ENCODE peak calls at places on chromosomes 16 and 17, in four cellular contexts. One of them, this sample, is unnamed.

GRCh38 chr17:5745091-5745820 is 160.9 kb upstream of the NLRP1 start:
- DNase-seq in OCI-LY7: no peak
- DNase-seq in heart right ventricle: no peak
- DNase-seq in fibroblast of pulmonary artery: no peak
- DNase-seq in this sample: no peak

GRCh38 chr17:57142925-57143324 is 57.9 kb downstream of the AKAP1 start:
- DNase-seq in OCI-LY7: no peak
- DNase-seq in heart right ventricle: no peak
- DNase-seq in fibroblast of pulmonary artery: peak; percentile 12
- DNase-seq in this sample: no peak

GRCh38 chr16:8481810-8482209 is 108.5 kb downstream of the TMEM114 start:
- DNase-seq in OCI-LY7: no peak
- DNase-seq in fibroblast of pulmonary artery: no peak
- DNase-seq in heart right ventricle: no peak
- DNase-seq in this sample: no peak

GRCh38 chr17:70187383-70187782 is 18.1 kb downstream of the KCNJ2 start:
- DNase-seq in OCI-LY7: no peak
- DNase-seq in fibroblast of pulmonary artery: no peak
- DNase-seq in heart right ventricle: no peak
- DNase-seq in this sample: peak; percentile 67

GRCh38 chr16:77273-77806 is 685 bp upstream of the MPG start:
- DNase-seq in fibroblast of pulmonary artery: peak; percentile 81
- DNase-seq in OCI-LY7: peak; percentile 62
- DNase-seq in heart right ventricle: peak; percentile 71
- DNase-seq in this sample: peak; percentile 54

GRCh38 chr16:83878838-83879237 is 20.1 kb upstream of the MLYCD start:
- DNase-seq in fibroblast of pulmonary artery: peak; percentile 75
- DNase-seq in OCI-LY7: peak; percentile 24
- DNase-seq in heart right ventricle: no peak
- DNase-seq in this sample: peak; percentile 56

GRCh38 chr17:16377804-16378400 is 3.0 kb upstream of the UBB start:
- DNase-seq in OCI-LY7: no peak
- DNase-seq in fibroblast of pulmonary artery: peak; percentile 78
- DNase-seq in heart right ventricle: no peak
- DNase-seq in this sample: peak; percentile 44

GRCh38 chr17:22145605-22146178 is 453.4 kb downstream of the KCNJ18 start:
- DNase-seq in heart right ventricle: no peak
- DNase-seq in fibroblast of pulmonary artery: no peak
- DNase-seq in OCI-LY7: no peak
- DNase-seq in this sample: no peak

GRCh38 chr16:77169650-77170236 is 21.2 kb upstream of the MON1B start:
- DNase-seq in OCI-LY7: peak; percentile 65
- DNase-seq in heart right ventricle: no peak
- DNase-seq in fibroblast of pulmonary artery: peak; percentile 54
- DNase-seq in this sample: peak; percentile 12

DNA sequence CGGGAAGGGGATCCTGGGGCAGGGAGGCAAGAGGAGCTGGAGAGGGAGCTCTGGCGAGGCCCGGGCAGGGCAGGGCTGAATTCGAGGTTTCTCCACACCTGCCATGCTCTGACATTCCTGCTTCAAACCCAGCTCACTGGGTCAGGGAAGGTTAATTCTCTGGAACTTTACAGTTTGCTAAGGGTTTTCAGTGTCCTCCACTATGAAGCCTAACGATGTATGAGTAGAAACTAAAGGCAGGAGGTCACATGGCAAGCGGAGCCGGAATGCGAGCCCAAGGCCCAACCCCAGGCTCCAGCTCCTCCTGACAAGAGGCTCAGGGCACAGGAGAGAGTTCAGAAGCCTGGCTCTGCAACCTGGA is 29.2 kb downstream of the DCAKD start:
- DNase-seq in fibroblast of pulmonary artery: no peak
- DNase-seq in heart right ventricle: no peak
- DNase-seq in OCI-LY7: no peak
- DNase-seq in this sample: no peak
- TF ChIP-seq CTCF in fibroblast of pulmonary artery: no peak
- TF ChIP-seq CTCF in heart right ventricle: no peak
- TF ChIP-seq CTCF in OCI-LY7: peak; percentile 60
- TF ChIP-seq CTCF in this sample: no peak

GRCh38 chr17:358491-359133 is 6.0 kb upstream of the RPH3AL start:
- DNase-seq in heart right ventricle: no peak
- DNase-seq in OCI-LY7: no peak
- DNase-seq in fibroblast of pulmonary artery: no peak
- DNase-seq in this sample: no peak

GRCh38 chr17:353838-354234 is 1.2 kb upstream of the RPH3AL start:
- DNase-seq in fibroblast of pulmonary artery: no peak
- DNase-seq in OCI-LY7: no peak
- DNase-seq in heart right ventricle: no peak
- DNase-seq in this sample: no peak

GRCh38 chr17:357634-358033 is 5.0 kb upstream of the RPH3AL start:
- DNase-seq in heart right ventricle: no peak
- DNase-seq in fibroblast of pulmonary artery: no peak
- DNase-seq in OCI-LY7: no peak
- DNase-seq in this sample: no peak

GRCh38 chr17:354651-355556 is 2.3 kb upstream of the RPH3AL start:
- DNase-seq in OCI-LY7: no peak
- DNase-seq in fibroblast of pulmonary artery: no peak
- DNase-seq in heart right ventricle: no peak
- DNase-seq in this sample: no peak

DNA sequence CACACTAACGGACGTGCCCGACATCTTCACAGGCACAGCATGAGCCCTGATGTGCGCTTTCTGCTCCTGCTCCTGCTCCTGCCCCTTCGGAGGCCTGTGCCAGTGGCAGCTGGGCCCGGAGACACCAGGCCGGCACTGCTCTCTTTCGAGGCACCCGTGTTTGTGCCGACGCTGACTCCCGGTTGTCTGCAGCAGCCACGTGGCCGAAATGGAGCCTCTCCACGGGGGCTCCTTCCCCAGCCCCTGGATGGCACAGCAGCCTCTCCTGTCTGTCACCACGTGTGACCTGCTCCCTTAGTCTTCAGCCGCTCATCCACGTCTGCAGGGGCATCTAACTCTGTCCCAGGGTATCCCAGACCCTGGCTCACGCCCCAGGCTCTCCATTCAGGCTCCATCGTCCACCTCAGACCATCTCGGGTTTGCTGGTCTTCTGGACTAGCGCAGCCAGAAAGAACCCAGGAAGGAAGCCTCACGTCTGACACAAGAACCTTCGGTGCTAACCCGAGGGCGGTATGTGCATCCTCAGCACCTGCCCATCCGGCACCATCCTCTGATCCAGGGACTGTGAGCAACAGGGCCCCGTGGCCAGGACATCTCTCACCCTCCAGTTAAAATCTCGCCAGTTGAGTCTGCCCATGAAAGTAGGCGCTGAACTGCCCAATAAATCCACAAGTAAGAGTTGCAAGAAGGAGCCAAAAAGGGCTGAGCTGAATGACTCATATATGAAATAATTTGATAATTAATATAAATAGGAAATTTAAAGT is 4.2 kb upstream of the RPH3AL start:
- DNase-seq in fibroblast of pulmonary artery: no peak
- DNase-seq in heart right ventricle: no peak
- DNase-seq in OCI-LY7: no peak
- DNase-seq in this sample: no peak
- H3K4me3 ChIP-seq in fibroblast of pulmonary artery: no peak overlapping the region
- H3K4me3 ChIP-seq in heart right ventricle: no peak overlapping the region
- H3K4me3 ChIP-seq in OCI-LY7: no peak overlapping the region
- H3K4me3 ChIP-seq in this sample: no peak overlapping the region

DNA sequence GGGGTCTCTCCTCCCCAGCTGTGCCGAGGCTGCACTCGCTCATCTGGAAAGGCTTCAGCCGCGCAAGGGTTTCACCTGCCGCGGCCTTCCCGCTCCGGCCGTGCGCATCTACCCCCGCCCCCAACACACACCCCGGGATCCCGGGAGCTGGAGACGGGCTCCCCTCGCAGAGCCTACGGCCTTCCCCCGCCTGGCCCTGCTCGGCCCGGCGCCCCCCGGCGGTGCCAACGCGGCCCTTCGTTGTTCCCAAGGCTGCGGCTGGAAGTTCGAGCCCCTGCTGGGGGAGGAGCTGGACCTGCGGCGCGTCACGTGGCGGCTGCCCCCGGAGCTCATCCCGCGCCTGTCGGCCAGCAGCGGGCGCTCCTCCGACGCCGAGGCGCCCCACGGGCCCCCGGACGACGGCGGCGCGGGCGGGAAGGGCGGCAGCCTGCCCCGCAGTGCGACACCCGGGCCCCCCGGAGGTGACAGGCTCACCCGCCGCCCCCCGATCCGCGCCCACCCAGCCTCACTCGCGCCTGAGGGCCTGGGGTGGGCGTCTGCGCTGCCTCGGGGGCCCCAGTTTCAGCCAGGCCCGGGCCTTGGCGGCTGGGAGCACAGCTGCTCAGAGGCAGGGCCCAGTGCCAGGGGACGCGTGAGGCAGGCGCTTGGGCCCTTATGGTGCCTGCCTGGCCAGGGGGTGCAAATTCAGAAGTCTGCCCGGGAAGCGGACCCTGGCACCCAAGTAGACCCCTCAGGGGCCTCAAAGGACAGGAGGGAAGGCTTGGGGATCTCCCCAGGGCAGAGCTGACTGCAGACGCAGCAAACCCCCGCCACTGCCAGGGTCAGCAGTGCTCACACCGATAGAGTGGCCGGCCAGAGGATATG is 11.2 kb downstream of the GALK1 start:
- DNase-seq in fibroblast of pulmonary artery: peak; percentile 71
- DNase-seq in OCI-LY7: peak; percentile 92
- DNase-seq in heart right ventricle: peak; percentile 81
- DNase-seq in this sample: peak; percentile 50
- TF ChIP-seq CTCF in fibroblast of pulmonary artery: peak; percentile 12
- TF ChIP-seq CTCF in OCI-LY7: peak; percentile 95
- TF ChIP-seq CTCF in heart right ventricle: peak; percentile 62
- TF ChIP-seq CTCF in this sample: peak; percentile 51

DNA sequence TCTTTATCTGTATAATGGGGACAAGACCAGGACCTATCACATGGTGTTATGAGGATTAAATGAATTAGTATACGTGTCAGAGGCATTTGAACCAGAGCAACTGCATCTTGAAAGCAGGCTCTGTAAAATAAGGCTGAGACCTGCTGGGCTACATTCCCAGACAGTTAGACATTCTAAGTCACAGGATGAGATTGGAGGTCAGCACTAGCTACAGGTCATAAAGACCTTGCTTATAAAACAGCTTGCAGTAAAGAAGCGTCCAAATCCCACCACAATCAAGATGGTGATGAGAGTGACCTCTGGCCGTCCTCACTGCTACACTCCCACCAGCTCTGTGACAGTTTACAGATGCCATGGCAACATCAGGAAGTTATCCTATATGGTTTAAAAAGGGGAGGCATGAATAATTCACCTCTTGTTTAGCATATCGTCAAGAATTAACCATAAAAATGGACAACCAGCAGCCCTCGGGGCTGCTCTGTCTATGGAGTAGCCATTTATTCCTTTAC is 71.8 kb downstream of the IRF8 start:
- DNase-seq in fibroblast of pulmonary artery: no peak
- DNase-seq in OCI-LY7: no peak
- DNase-seq in heart right ventricle: no peak
- DNase-seq in this sample: no peak
- H3K4me3 ChIP-seq in fibroblast of pulmonary artery: no peak overlapping the region
- H3K4me3 ChIP-seq in OCI-LY7: no peak overlapping the region
- H3K4me3 ChIP-seq in heart right ventricle: no peak overlapping the region
- H3K4me3 ChIP-seq in this sample: no peak overlapping the region

GRCh38 chr17:71703701-71704100 is 417.1 kb upstream of the SOX9 start:
- DNase-seq in OCI-LY7: no peak
- DNase-seq in fibroblast of pulmonary artery: no peak
- DNase-seq in heart right ventricle: no peak
- DNase-seq in this sample: peak; percentile 20

DNA sequence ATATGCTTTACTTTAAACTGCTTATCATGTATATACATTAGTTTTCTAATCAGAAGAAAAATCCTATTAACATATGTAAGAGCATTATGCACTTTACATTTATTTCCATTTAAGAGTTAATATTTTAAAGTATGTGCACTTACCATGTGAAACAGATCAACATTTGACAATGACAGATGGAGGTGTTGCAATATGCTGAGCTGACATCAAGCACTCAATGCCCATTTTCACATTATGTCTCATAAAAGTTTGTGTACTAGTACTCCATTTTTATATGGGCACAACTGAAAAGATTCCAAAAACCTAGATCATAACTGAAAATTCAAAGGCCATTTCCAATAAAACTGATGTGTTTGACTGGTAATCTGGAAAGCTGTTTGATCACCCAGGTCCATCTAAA is 420.9 kb upstream of the SOX9 start:
- DNase-seq in fibroblast of pulmonary artery: no peak
- DNase-seq in heart right ventricle: no peak
- DNase-seq in OCI-LY7: no peak
- DNase-seq in this sample: no peak
- TF ChIP-seq CTCF in fibroblast of pulmonary artery: no peak
- TF ChIP-seq CTCF in heart right ventricle: no peak
- TF ChIP-seq CTCF in OCI-LY7: no peak
- TF ChIP-seq CTCF in this sample: no peak

GRCh38 chr16:21283521-21284289 is 5.6 kb upstream of the CRYM start:
- DNase-seq in fibroblast of pulmonary artery: peak; percentile 29
- DNase-seq in OCI-LY7: no peak
- DNase-seq in heart right ventricle: peak; percentile 64
- DNase-seq in this sample: peak; percentile 22
- H3K4me3 ChIP-seq in fibroblast of pulmonary artery: peak overlapping the region; percentile 35
- H3K4me3 ChIP-seq in OCI-LY7: no peak overlapping the region
- H3K4me3 ChIP-seq in heart right ventricle: peak overlapping the region; percentile 43
- H3K4me3 ChIP-seq in this sample: peak overlapping the region; percentile 29

GRCh38 chr17:63842173-63842539 is 329 bp downstream of the SMARCD2 start:
- DNase-seq in heart right ventricle: peak; percentile 51
- DNase-seq in OCI-LY7: no peak
- DNase-seq in fibroblast of pulmonary artery: no peak
- DNase-seq in this sample: peak; percentile 29

GRCh38 chr17:63842540-63843386 is at the start of gene SMARCD2:
- DNase-seq in fibroblast of pulmonary artery: peak; percentile 99
- DNase-seq in heart right ventricle: peak; percentile 99
- DNase-seq in OCI-LY7: peak; percentile 98
- DNase-seq in this sample: peak; percentile 100

GRCh38 chr17:63838586-63839184 is 3.8 kb downstream of the SMARCD2 start:
- DNase-seq in heart right ventricle: peak; percentile 90
- DNase-seq in OCI-LY7: no peak
- DNase-seq in fibroblast of pulmonary artery: peak; percentile 89
- DNase-seq in this sample: peak; percentile 55

GRCh38 chr17:63841350-63842172 is 924 bp downstream of the SMARCD2 start:
- DNase-seq in fibroblast of pulmonary artery: peak; percentile 52
- DNase-seq in heart right ventricle: peak; percentile 72
- DNase-seq in OCI-LY7: peak; percentile 61
- DNase-seq in this sample: peak; percentile 32

DNA sequence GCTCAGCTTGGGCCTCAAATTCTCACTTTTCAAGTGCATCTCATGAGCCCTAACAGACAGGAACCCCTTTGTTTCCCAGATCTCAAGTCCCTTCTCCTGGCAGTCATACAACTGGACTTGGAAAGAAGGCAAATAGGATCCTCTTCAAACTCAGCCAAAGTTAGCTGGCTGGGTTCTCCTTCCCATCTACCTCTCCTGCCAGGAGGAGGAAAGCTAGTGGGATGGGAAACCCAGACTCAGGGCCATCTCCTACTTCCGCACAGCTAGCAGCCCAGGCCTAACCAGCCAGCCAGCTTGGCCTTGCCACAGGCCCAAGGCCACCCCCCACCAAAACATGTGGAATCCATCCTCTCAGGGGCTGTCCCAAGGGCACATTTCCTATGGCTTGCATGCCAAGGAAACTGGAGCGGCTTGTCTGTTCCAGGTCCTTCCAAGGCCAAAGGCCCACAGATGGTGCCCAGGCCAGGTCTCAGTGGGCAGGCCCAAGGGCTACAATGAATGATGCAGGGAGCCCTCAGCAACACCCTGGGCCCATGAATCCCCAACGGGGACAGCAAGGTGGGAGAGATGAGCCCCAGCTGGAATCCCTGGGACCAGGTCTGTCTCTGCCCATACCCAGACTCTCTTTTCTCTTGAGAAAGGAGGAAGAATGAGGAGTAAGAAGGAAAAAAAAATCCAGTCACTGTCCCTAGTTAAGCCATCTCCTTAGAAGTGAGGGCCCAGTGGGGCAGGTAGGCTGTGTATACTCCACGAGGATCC is 1.7 kb downstream of the SMARCD2 start:
- DNase-seq in OCI-LY7: no peak
- DNase-seq in heart right ventricle: peak; percentile 39
- DNase-seq in fibroblast of pulmonary artery: peak; percentile 28
- DNase-seq in this sample: no peak
- TF ChIP-seq CTCF in OCI-LY7: no peak
- TF ChIP-seq CTCF in heart right ventricle: no peak
- TF ChIP-seq CTCF in fibroblast of pulmonary artery: no peak
- TF ChIP-seq CTCF in this sample: no peak

This sample was measured in astrocyte of the spinal cord.